ENCODE peak calls at places on chromosome 12, in five cellular contexts. One of them, this sample, is unnamed.

GRCh38 chr12:91574391-91574790 is 391.8 kb upstream of the DCN start:
- DNase-seq in H9: no peak
- DNase-seq in H1: no peak
- DNase-seq in mesenchymal stem cell: peak
- DNase-seq in trophoblast cell: peak
- DNase-seq in this sample: no peak

GRCh38 chr12:79329933-79330332 is 360.8 kb downstream of the PAWR start:
- DNase-seq in H9: no peak
- DNase-seq in H1: no peak
- DNase-seq in mesenchymal stem cell: peak
- DNase-seq in trophoblast cell: no peak
- DNase-seq in this sample: no peak

GRCh38 chr12:108516511-108517275 is 1.6 kb downstream of the FICD start:
- DNase-seq in H9: peak
- DNase-seq in H1: no peak
- DNase-seq in mesenchymal stem cell: peak
- DNase-seq in trophoblast cell: no peak
- DNase-seq in this sample: no peak

GRCh38 chr12:30026621-30027234 is 243.0 kb upstream of the TMTC1 start:
- DNase-seq in H9: no peak
- DNase-seq in H1: no peak
- DNase-seq in mesenchymal stem cell: peak
- DNase-seq in trophoblast cell: peak
- DNase-seq in this sample: no peak

GRCh38 chr12:70245458-70245857 is 2.2 kb downstream of the CNOT2 start:
- DNase-seq in H9: no peak
- DNase-seq in H1: no peak
- DNase-seq in mesenchymal stem cell: no peak
- DNase-seq in trophoblast cell: no peak
- DNase-seq in this sample: no peak

GRCh38 chr12:15278816-15279658 is 43.3 kb upstream of the PTPRO start:
- DNase-seq in H9: no peak
- DNase-seq in H1: no peak
- DNase-seq in mesenchymal stem cell: peak
- DNase-seq in trophoblast cell: no peak
- DNase-seq in this sample: no peak

GRCh38 chr12:115872919-115873357 is 404.6 kb downstream of the MED13L start:
- DNase-seq in H9: peak
- DNase-seq in H1: no peak
- DNase-seq in mesenchymal stem cell: no peak
- DNase-seq in trophoblast cell: peak
- DNase-seq in this sample: no peak

GRCh38 chr12:31868980-31869379 is 90.2 kb upstream of the RESF1 start:
- DNase-seq in H9: no peak
- DNase-seq in H1: no peak
- DNase-seq in mesenchymal stem cell: peak
- DNase-seq in trophoblast cell: no peak
- DNase-seq in this sample: no peak

GRCh38 chr12:62655524-62656160 is 189.0 kb downstream of the MON2 start:
- DNase-seq in H9: peak
- DNase-seq in H1: no peak
- DNase-seq in mesenchymal stem cell: no peak
- DNase-seq in trophoblast cell: no peak
- DNase-seq in this sample: no peak

GRCh38 chr12:52604859-52605258 is 3.6 kb upstream of the KRT72 start:
- DNase-seq in H9: peak
- DNase-seq in H1: peak
- DNase-seq in mesenchymal stem cell: no peak
- DNase-seq in trophoblast cell: no peak
- DNase-seq in this sample: no peak

GRCh38 chr12:5889381-5890047 is 55.5 kb downstream of the ANO2 start:
- DNase-seq in H9: peak
- DNase-seq in H1: peak
- DNase-seq in mesenchymal stem cell: no peak
- DNase-seq in trophoblast cell: no peak
- DNase-seq in this sample: no peak

GRCh38 chr12:12791756-12792346 is 6.4 kb downstream of the APOLD1 start:
- DNase-seq in H9: no peak
- DNase-seq in H1: no peak
- DNase-seq in mesenchymal stem cell: no peak
- DNase-seq in trophoblast cell: no peak
- DNase-seq in this sample: no peak

GRCh38 chr12:63919758-63920157 is 75.3 kb downstream of the SRGAP1 start:
- DNase-seq in H9: no peak
- DNase-seq in H1: no peak
- DNase-seq in mesenchymal stem cell: no peak
- DNase-seq in trophoblast cell: no peak
- DNase-seq in this sample: no peak

GRCh38 chr12:3313655-3314305 is 177.2 kb upstream of the PRMT8 start:
- DNase-seq in H9: peak
- DNase-seq in H1: no peak
- DNase-seq in mesenchymal stem cell: peak
- DNase-seq in trophoblast cell: no peak
- DNase-seq in this sample: peak

DNA sequence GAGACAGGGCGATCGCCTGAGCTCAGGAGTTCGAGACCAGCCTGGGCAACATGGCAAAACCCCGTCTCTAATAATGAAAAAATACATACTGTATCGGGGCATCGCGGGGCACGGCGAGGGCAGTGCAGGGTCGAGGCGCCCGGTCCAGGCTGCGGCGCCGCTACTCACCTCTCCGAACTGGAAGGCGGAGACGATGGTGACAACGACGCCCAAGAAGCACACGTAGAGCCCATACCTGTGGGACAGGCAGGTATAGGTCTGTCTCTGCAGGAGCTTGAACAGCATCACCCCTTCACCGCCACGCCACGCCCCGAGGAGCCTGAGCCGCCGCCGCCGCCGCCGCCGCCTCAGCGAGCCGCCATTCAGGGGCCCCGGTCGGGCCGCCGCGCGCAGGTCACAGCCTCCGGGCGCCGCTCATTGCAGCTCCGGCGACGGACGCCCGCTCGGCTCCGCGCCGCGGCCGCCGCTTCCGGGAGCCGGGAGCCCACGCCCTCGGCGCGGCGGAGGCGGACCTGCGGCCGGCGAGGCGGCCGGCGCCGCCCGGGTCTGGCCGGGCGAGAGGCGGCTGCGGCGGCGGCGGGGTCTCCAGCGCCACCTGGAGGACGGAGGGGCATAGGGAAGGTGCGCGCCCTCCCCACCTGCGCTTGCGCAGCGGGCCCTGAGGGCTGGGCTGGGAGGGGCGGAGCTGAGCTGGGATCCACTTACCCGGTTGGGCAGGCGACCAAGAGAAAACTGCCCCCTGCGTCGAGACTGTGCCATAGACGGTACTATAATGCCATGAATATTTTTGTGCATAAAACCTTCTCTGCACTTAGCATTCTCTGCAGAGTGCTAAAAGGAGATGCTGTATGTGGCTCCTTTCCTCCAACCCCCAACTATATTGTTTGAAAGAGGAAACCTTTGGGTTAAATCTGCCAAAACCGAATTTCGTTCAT is at the start of gene GNPTAB:
- DNase-seq in H9: peak
- DNase-seq in H1: peak
- DNase-seq in mesenchymal stem cell: peak
- DNase-seq in trophoblast cell: peak
- DNase-seq in this sample: peak
- H2BK12ac ChIP-seq in H9: no peak
- H2BK12ac ChIP-seq in H1: no peak
- H2BK12ac ChIP-seq in mesenchymal stem cell: no peak
- H2BK12ac ChIP-seq in trophoblast cell: no peak
- H2BK12ac ChIP-seq in this sample: no peak

DNA sequence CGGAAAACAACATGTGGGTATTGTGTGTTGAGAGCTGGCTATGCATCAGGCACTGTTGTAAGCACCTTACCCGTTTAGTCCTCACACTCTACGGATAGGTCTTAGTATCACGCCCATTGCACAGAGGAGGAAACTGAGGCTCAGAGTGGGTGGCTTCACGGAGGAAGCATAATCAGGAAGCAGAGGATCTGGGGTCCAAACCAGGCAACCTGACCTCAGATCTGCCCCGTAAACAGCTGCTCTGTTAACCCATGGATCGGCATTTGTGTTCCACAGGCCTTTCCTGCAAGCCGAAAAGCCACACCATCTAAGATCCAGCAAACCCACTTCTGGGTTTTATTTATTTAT is 107.9 kb downstream of the SCARB1 start:
- DNase-seq in H9: no peak
- DNase-seq in H1: no peak
- DNase-seq in mesenchymal stem cell: no peak
- DNase-seq in trophoblast cell: no peak
- DNase-seq in this sample: no peak
- H2AK5ac ChIP-seq in H9: no peak
- H2AK5ac ChIP-seq in H1: no peak
- H2AK5ac ChIP-seq in mesenchymal stem cell: peak
- H2AK5ac ChIP-seq in trophoblast cell: no peak
- H2AK5ac ChIP-seq in this sample: peak

GRCh38 chr12:71746983-71747611 is 7.6 kb upstream of the RAB21 start:
- DNase-seq in H9: peak
- DNase-seq in H1: no peak
- DNase-seq in mesenchymal stem cell: peak
- DNase-seq in trophoblast cell: peak
- DNase-seq in this sample: no peak
- H2BK12ac ChIP-seq in H9: no peak
- H2BK12ac ChIP-seq in H1: no peak
- H2BK12ac ChIP-seq in mesenchymal stem cell: no peak
- H2BK12ac ChIP-seq in trophoblast cell: no peak
- H2BK12ac ChIP-seq in this sample: no peak

GRCh38 chr12:104187446-104188155 is 28.0 kb upstream of the TXNRD1 start:
- DNase-seq in H9: no peak
- DNase-seq in H1: peak
- DNase-seq in mesenchymal stem cell: no peak
- DNase-seq in trophoblast cell: no peak
- DNase-seq in this sample: no peak
- H2AK5ac ChIP-seq in H9: no peak
- H2AK5ac ChIP-seq in H1: no peak
- H2AK5ac ChIP-seq in mesenchymal stem cell: no peak
- H2AK5ac ChIP-seq in trophoblast cell: no peak
- H2AK5ac ChIP-seq in this sample: no peak